ENCODE peak calls at places on chromosomes 5 and 9, in five cellular contexts. O, W, I, Q and G are unnamed samples.

GRCh38 chr5:180670586-180671359 is 21.4 kb upstream of the FLT4 start:
- DNase-seq in O (no peak), W (peak; percentile 63), Q (peak; percentile 56), I (peak; percentile 80), G (no peak)

GRCh38 chr9:16627967-16628366 is 242.5 kb downstream of the BNC2 start:
- DNase-seq in I (no peak), W (no peak), O (no peak), Q (peak; percentile 97), G (peak; percentile 29)

GRCh38 chr5:16536246-16536645 is 70.6 kb upstream of the ZNF622 start:
- DNase-seq in Q (peak; percentile 70), I (no peak), O (no peak), W (no peak), G (no peak)

GRCh38 chr5:96228449-96228848 is 204.6 kb downstream of the PCSK1 start:
- DNase-seq in Q (peak; percentile 70), W (no peak), O (no peak), I (no peak), G (no peak)

GRCh38 chr9:92954886-92955285 is 7.6 kb downstream of the FGD3 start:
- DNase-seq in Q (no peak), I (no peak), W (no peak), O (no peak), G (no peak)

GRCh38 chr9:136965771-136966484 is 11.4 kb upstream of the PTGDS start:
- DNase-seq in Q (peak; percentile 46), I (peak; percentile 62), W (peak; percentile 24), O (no peak), G (no peak)

GRCh38 chr5:36073595-36074216 is 7.0 kb upstream of the UGT3A2 start:
- DNase-seq in W (peak; percentile 73), Q (peak; percentile 24), O (no peak), I (no peak), G (peak; percentile 67)

GRCh38 chr9:16625106-16625505 is 245.4 kb downstream of the BNC2 start:
- DNase-seq in O (no peak), Q (no peak), W (no peak), I (no peak), G (no peak)

GRCh38 chr5:79318935-79319614 is 83.1 kb downstream of the JMY start:
- DNase-seq in O (no peak), Q (peak; percentile 88), I (no peak), W (no peak), G (no peak)

GRCh38 chr5:15614679-15615078 is 114.7 kb downstream of the FBXL7 start:
- DNase-seq in Q (no peak), I (no peak), O (no peak), W (no peak), G (no peak)

GRCh38 chr9:15295761-15296405 is 11.1 kb downstream of the TTC39B start:
- DNase-seq in I (no peak), O (no peak), Q (peak; percentile 89), W (no peak), G (no peak)

GRCh38 chr5:72194846-72195245 is 87.6 kb downstream of the MAP1B start:
- DNase-seq in W (no peak), O (no peak), I (no peak), Q (no peak), G (no peak)